ENCODE peak calls at places on chromosomes 4 and X, in five cellular contexts. One of them, this sample, is unnamed.

GRCh38 chrX:109760241-109760921 is 27.3 kb upstream of the ACSL4 start:
- DNase-seq in amniotic stem cell: no peak
- DNase-seq in anterior cingulate cortex: no peak
- DNase-seq in right atrium auricular region: no peak
- DNase-seq in fibroblast of lung: no peak
- DNase-seq in this sample: peak; percentile 40

GRCh38 chrX:44183329-44183728 is 160.1 kb downstream of the EFHC2 start:
- DNase-seq in right atrium auricular region: no peak
- DNase-seq in fibroblast of lung: no peak
- DNase-seq in amniotic stem cell: no peak
- DNase-seq in anterior cingulate cortex: no peak
- DNase-seq in this sample: no peak

GRCh38 chr4:117700111-117700892 is 334.0 kb upstream of the NDST3 start:
- DNase-seq in anterior cingulate cortex: no peak
- DNase-seq in right atrium auricular region: no peak
- DNase-seq in fibroblast of lung: no peak
- DNase-seq in amniotic stem cell: no peak
- DNase-seq in this sample: no peak

GRCh38 chrX:54182194-54182863 is 725 bp downstream of the FAM120C start:
- DNase-seq in fibroblast of lung: peak; percentile 38
- DNase-seq in anterior cingulate cortex: peak; percentile 50
- DNase-seq in amniotic stem cell: no peak
- DNase-seq in right atrium auricular region: peak; percentile 59
- DNase-seq in this sample: peak; percentile 65

GRCh38 chrX:130086414-130087207 is 23.7 kb downstream of the ELF4 start:
- DNase-seq in amniotic stem cell: no peak
- DNase-seq in fibroblast of lung: no peak
- DNase-seq in anterior cingulate cortex: no peak
- DNase-seq in right atrium auricular region: no peak
- DNase-seq in this sample: no peak

GRCh38 chrX:103396186-103396585 is 19.8 kb downstream of the BEX3 start:
- DNase-seq in right atrium auricular region: no peak
- DNase-seq in anterior cingulate cortex: no peak
- DNase-seq in amniotic stem cell: peak; percentile 0
- DNase-seq in fibroblast of lung: peak; percentile 76
- DNase-seq in this sample: peak; percentile 75

GRCh38 chr4:128521156-128521555 is 233.5 kb upstream of the PGRMC2 start:
- DNase-seq in right atrium auricular region: no peak
- DNase-seq in fibroblast of lung: peak; percentile 77
- DNase-seq in amniotic stem cell: no peak
- DNase-seq in anterior cingulate cortex: no peak
- DNase-seq in this sample: no peak

GRCh38 chr4:114813961-114814360 is 215.4 kb downstream of the UGT8 start:
- DNase-seq in fibroblast of lung: no peak
- DNase-seq in anterior cingulate cortex: no peak
- DNase-seq in amniotic stem cell: no peak
- DNase-seq in right atrium auricular region: no peak
- DNase-seq in this sample: no peak

GRCh38 chrX:65195621-65196020 is 219.4 kb upstream of the ZC4H2 start:
- DNase-seq in amniotic stem cell: no peak
- DNase-seq in fibroblast of lung: no peak
- DNase-seq in right atrium auricular region: no peak
- DNase-seq in anterior cingulate cortex: no peak
- DNase-seq in this sample: no peak

GRCh38 chr4:151672996-151673395 is 87.8 kb downstream of the GATB start:
- DNase-seq in right atrium auricular region: no peak
- DNase-seq in amniotic stem cell: no peak
- DNase-seq in anterior cingulate cortex: no peak
- DNase-seq in fibroblast of lung: no peak
- DNase-seq in this sample: no peak

This sample was measured in M059J.